ENCODE peak calls at places on chromosomes 16 and 17, in seven cellular contexts. T, Q, J, H, X, U and E are unnamed samples.

GRCh38 chr17:78184868-78185267 is 2.0 kb downstream of the TK1 start:
- DNase-seq in T (no peak), U (no peak), H (no peak), X (no peak), Q (no peak), J (no peak), E (no peak)

GRCh38 chr16:11692651-11693050 is 24.4 kb downstream of the SNN start:
- DNase-seq in H (no peak), X (no peak), T (no peak), U (no peak), J (no peak), Q (no peak), E (no peak)

GRCh38 chr17:50210249-50211225 is 9.1 kb upstream of the COL1A1 start:
- DNase-seq in J (peak), H (peak), X (peak), Q (peak), U (peak), T (no peak), E (peak)

GRCh38 chr17:5770556-5771270 is 186.4 kb upstream of the NLRP1 start:
- DNase-seq in H (no peak), J (no peak), T (no peak), X (no peak), U (no peak), Q (no peak), E (no peak)

GRCh38 chr17:79022507-79022991 is 1.4 kb upstream of the C1QTNF1 start:
- DNase-seq in Q (peak), T (peak), X (peak), U (no peak), J (no peak), H (peak), E (no peak)

GRCh38 chr17:78144736-78145641 is 1.2 kb upstream of the C17orf99 start:
- DNase-seq in X (peak), Q (peak), T (peak), H (peak), U (no peak), J (peak), E (no peak)

GRCh38 chr17:49637050-49637449 is 40.8 kb downstream of the SPOP start:
- DNase-seq in J (peak), X (peak), U (no peak), H (peak), Q (no peak), T (no peak), E (no peak)

GRCh38 chr17:80959330-80960036 is 32.2 kb upstream of the CHMP6 start:
- DNase-seq in X (peak), H (peak), U (no peak), J (peak), Q (peak), T (no peak), E (peak)

GRCh38 chr17:31414590-31414918 is 23.1 kb downstream of the RAB11FIP4 start:
- DNase-seq in X (no peak), Q (no peak), T (no peak), J (no peak), H (no peak), U (no peak), E (no peak)

GRCh38 chr17:4566785-4567184 is 6.4 kb upstream of the GGT6 start:
- DNase-seq in T (peak), J (peak), U (peak), H (peak), Q (no peak), X (peak), E (no peak)

GRCh38 chr16:85199069-85199725 is 86.9 kb upstream of the CIBAR2 start:
- DNase-seq in Q (no peak), X (no peak), T (no peak), H (no peak), U (no peak), J (no peak), E (peak)

GRCh38 chr17:76726766-76727718 is at the start of gene METTL23:
- DNase-seq in J (peak), T (peak), U (peak), Q (peak), H (peak), X (peak), E (no peak)

GRCh38 chr16:2950773-2951172 is 13.3 kb upstream of the KREMEN2 start:
- DNase-seq in X (no peak), Q (no peak), U (no peak), J (no peak), H (no peak), T (no peak), E (no peak)

GRCh38 chr17:36863131-36863530 is 74.1 kb upstream of the LHX1 start:
- DNase-seq in U (no peak), T (no peak), X (no peak), Q (no peak), H (no peak), J (no peak), E (no peak)

GRCh38 chr17:17305282-17305801 is 2.2 kb downstream of the NT5M start:
- DNase-seq in J (no peak), U (no peak), Q (no peak), T (no peak), H (no peak), X (peak), E (no peak)

GRCh38 chr16:27980076-27980775 is 83.3 kb downstream of the GSG1L start:
- DNase-seq in Q (no peak), T (peak), J (no peak), H (no peak), X (no peak), U (no peak), E (no peak)

GRCh38 chr16:89316701-89317100 is 99.2 kb downstream of the ZNF778 start:
- DNase-seq in U (no peak), T (no peak), J (no peak), H (no peak), X (no peak), Q (peak), E (no peak)

GRCh38 chr17:78125976-78126894 is 2.3 kb downstream of the TMC6 start:
- DNase-seq in J (no peak), H (no peak), T (no peak), X (no peak), U (no peak), Q (peak), E (no peak)

GRCh38 chr17:75827291-75828050 is 16.7 kb downstream of the UNC13D start:
- DNase-seq in X (peak), U (no peak), J (peak), H (peak), Q (peak), T (no peak), E (no peak)

GRCh38 chr16:4693296-4693955 is at the start of gene NUDT16L1:
- DNase-seq in J (peak), U (peak), X (peak), Q (peak), H (peak), T (peak), E (peak)

GRCh38 chr16:70490261-70490660 is 33.1 kb downstream of the COG4 start:
- DNase-seq in U (no peak), J (no peak), Q (no peak), X (no peak), T (no peak), H (no peak), E (no peak)

GRCh38 chr16:12096162-12096781 is 119.7 kb downstream of the SNX29 start:
- DNase-seq in H (peak), U (no peak), Q (no peak), X (no peak), T (peak), J (peak), E (no peak)

GRCh38 chr16:31200821-31201510 is 1.6 kb downstream of the PYCARD start:
- DNase-seq in H (no peak), J (peak), Q (no peak), T (no peak), X (no peak), U (no peak), E (no peak)

GRCh38 chr17:55421179-55421934 is at the start of gene MMD:
- DNase-seq in J (peak), H (no peak), U (peak), Q (no peak), T (no peak), X (no peak), E (no peak)

GRCh38 chr17:77089118-77089477 is 51.7 kb upstream of the SEC14L1 start:
- DNase-seq in X (no peak), U (no peak), Q (no peak), H (peak), T (no peak), J (peak), E (no peak)

GRCh38 chr16:20937736-20938135 is 37.2 kb downstream of the LYRM1 start:
- DNase-seq in Q (no peak), H (no peak), U (no peak), J (peak), X (no peak), T (no peak), E (no peak)

GRCh38 chr17:38591759-38592241 is 14.0 kb downstream of the SRCIN1 start:
- DNase-seq in T (no peak), H (no peak), J (peak), Q (no peak), X (peak), U (peak), E (no peak)

GRCh38 chr16:88785106-88785924 is at the start of gene PIEZO1:
- DNase-seq in Q (peak), T (peak), H (peak), U (peak), X (peak), J (peak), E (no peak)

GRCh38 chr17:19372866-19373505 is 5.3 kb upstream of the MAPK7 start:
- DNase-seq in H (no peak), Q (no peak), J (no peak), T (no peak), U (no peak), X (no peak), E (no peak)

GRCh38 chr17:32875904-32876413 is 965 bp downstream of the MYO1D start:
- DNase-seq in J (peak), U (no peak), Q (no peak), X (peak), T (no peak), H (peak), E (peak)

GRCh38 chr17:32875230-32875903 is 1.6 kb downstream of the MYO1D start:
- DNase-seq in Q (no peak), X (no peak), J (no peak), H (no peak), U (no peak), T (no peak), E (no peak)

GRCh38 chr17:32877164-32877764 is 340 bp upstream of the MYO1D start:
- DNase-seq in U (peak), H (peak), Q (peak), X (peak), T (peak), J (peak), E (peak)

GRCh38 chr17:32878211-32878610 is 1.3 kb upstream of the MYO1D start:
- DNase-seq in X (peak), H (peak), Q (peak), J (peak), U (peak), T (peak), E (peak)

DNA sequence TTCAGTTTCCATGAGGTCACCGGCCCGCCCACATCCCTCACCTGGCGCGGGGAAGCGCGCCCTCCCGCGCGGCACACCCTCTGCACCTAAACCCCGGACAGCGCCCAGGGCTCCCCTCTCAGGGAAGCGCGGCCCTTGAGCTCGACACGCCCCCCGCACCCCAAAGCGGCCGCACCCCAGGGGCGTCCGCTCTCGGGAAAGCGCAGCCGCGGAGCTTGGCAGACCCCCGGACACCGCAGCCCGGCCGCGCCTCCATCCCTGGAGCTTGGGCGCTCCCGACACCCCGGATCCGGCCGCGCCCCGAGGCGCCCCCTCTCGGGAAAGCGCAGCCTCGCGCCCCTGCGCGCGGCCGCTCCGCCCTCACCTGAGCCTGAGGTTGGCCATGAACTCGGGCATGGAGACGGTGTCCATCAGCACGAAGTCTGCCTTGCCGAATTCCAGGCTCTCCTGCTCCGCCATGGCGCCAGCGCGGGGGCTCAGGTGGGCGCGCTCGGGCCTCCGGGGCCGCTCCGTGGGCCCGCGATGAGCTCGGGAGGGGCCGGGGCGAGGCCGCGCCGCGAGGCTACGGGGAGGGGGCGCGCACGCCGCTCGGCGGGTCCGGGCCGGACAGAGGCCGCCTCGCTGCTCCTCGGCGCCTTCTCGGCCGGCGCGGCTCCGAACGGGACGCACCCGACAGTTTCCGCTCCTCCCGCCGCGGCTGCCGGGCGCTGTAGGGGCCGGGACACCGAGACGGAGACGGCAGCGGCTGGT is at the start of gene MYO1D:
- DNase-seq in J (peak), Q (peak), H (no peak), X (no peak), U (peak), T (peak), E (no peak)
- TF ChIP-seq CTCF in J (peak), Q (peak), H (no peak), X (peak), U (peak), T (peak), E (peak)

DNA sequence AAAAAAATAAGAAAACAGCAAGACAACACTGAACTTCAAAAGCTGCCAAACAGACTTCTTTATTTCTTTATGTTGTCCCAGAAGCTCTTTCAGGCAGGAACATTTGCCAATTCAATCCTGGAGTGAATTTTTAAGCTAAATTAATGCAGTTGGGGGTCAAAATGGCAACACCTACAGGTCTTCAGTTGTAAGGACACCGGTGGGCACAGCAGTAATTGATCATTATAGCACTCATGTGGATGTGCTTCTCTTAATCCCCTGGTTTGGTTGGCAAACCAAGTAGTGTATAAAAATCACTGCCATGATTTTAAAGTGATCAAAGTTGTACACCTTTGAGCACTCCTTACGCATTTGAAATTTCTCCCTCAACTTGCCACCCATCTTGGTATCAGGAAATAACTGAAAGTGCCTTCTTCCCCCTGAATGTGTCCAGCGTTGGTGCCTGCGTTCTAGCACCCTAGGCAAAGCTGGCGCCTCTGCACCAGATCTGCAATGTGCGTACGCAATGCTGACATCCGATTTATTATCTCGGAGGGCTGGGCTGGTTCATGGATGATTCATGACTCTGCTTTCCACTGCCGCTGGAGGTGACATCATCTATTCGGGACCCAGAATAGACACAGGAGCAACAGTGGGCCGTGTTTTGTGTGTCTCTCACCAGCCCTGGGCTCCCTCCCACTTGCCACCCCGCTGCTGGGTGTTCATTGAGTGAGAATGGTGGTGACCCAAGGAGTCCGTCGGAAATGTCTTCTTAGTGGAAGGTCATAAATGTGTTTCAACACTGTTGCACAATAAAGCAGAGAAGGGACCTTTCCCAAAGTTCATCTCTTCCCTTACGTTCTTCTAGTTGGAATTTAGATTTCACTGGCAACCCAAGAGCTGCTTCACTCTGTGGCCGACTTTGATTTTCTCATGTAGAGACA is 203.4 kb downstream of the CCDC182 start:
- DNase-seq in T (no peak), X (peak), H (peak), J (no peak), U (no peak), Q (peak), E (no peak)
- TF ChIP-seq CTCF in T (no peak), X (no peak), H (no peak), J (no peak), U (no peak), Q (no peak), E (no peak)

GRCh38 chr16:23318639-23319038 is 16.5 kb downstream of the SCNN1B start:
- DNase-seq in J (no peak), U (no peak), Q (no peak), H (no peak), X (no peak), T (peak), E (no peak)

GRCh38 chr16:23316232-23316631 is 14.1 kb downstream of the SCNN1B start:
- DNase-seq in H (no peak), J (no peak), T (no peak), U (no peak), X (no peak), Q (no peak), E (no peak)

GRCh38 chr16:23316634-23317265 is 14.6 kb downstream of the SCNN1B start:
- DNase-seq in U (no peak), Q (no peak), J (no peak), X (no peak), T (no peak), H (no peak), E (no peak)

GRCh38 chr16:23317266-23317661 is 15.2 kb downstream of the SCNN1B start:
- DNase-seq in X (no peak), J (peak), U (no peak), T (peak), Q (no peak), H (no peak), E (no peak)

GRCh38 chr16:23317751-23318150 is 15.6 kb downstream of the SCNN1B start:
- DNase-seq in T (no peak), X (no peak), H (no peak), J (no peak), U (no peak), Q (no peak), E (no peak)
- TF ChIP-seq CTCF in T (no peak), X (no peak), H (no peak), J (no peak), U (no peak), Q (no peak), E (no peak)

DNA sequence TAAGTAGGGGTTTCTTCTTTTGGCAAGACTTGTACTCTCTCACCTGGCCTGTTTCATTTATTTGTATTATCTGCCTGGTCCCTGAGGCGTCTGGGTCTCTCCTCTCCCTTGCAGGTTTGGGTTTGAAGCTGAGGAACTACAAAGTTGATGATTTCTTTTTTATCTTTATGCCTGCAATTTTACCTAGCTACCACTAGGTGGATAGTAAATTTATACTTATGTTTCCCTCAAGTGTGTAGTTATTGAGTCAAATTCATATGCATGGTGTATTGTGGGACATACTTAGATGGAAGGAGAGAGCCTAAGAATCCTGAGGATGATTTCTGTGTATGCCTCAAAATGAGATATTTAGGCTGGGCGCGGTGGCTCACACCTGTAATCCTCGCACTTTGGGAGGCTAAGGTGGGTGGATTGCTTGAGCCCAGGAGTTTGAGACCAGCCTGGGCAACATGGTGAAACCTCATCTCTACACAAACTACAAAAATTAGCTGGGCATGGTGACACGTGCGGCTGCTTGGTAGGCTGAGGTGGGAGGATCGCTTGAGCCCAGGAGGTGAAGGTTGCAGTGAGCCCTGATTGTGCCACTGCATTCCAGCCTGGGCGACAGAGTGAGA is 13.6 kb downstream of the TMEM98 start:
- DNase-seq in T (no peak), X (no peak), U (no peak), J (peak), Q (no peak), H (no peak), E (no peak)
- TF ChIP-seq CTCF in T (peak), X (peak), U (peak), J (peak), Q (no peak), H (peak), E (peak)

GRCh38 chr16:9275386-9275785 is 183.9 kb downstream of the HAPSTR1 start:
- DNase-seq in Q (no peak), H (no peak), T (no peak), X (no peak), J (peak), U (peak), E (no peak)

GRCh38 chr16:9268446-9268845 is 177.0 kb downstream of the HAPSTR1 start:
- DNase-seq in J (no peak), T (no peak), U (no peak), X (no peak), Q (no peak), H (no peak), E (no peak)

GRCh38 chr16:9270941-9271340 is 179.5 kb downstream of the HAPSTR1 start:
- DNase-seq in T (no peak), J (no peak), U (no peak), H (no peak), X (no peak), Q (no peak), E (no peak)

GRCh38 chr16:9275816-9276354 is 184.4 kb downstream of the HAPSTR1 start:
- DNase-seq in J (no peak), U (no peak), T (no peak), H (no peak), Q (no peak), X (no peak), E (no peak)

DNA sequence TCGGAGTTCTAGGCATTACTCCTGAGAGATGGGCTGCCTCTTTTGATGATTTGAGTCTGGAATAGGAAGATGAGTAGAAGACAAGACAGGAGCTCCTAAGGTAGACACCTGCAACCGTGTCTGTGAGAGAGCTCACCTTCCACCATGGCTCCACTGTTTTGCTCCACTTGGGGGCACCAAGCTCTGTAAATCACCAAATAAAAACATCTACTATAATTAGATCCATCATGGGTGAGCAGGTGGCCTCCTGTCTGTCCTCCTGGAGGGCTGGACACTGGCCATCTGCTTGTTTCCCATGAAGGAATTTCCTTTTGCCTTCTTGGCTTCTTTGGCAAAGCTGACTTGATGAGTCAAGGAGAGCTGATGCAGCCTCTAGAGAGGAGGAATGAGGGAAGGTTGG is 179.0 kb downstream of the HAPSTR1 start:
- DNase-seq in J (no peak), H (no peak), X (no peak), T (no peak), Q (no peak), U (no peak), E (no peak)
- TF ChIP-seq CTCF in J (no peak), H (no peak), X (no peak), T (no peak), Q (no peak), U (no peak), E (no peak)